ENCODE peak calls at places on chromosomes 11 and 22, in five cellular contexts. O is PC-9, P is PC-3, X is MM.1S, G is GM23248. F is an unnamed sample.

GRCh38 chr11:107018902-107019493 is 722 bp upstream of the GUCY1A2 start:
- DNase-seq in P (peak; percentile 75), O (no peak), G (peak; percentile 89), X (no peak), F (peak; percentile 93)

GRCh38 chr22:28894320-28894719 is 10.9 kb downstream of the ZNRF3 start:
- DNase-seq in O (peak; percentile 47), G (no peak), P (peak; percentile 39), X (no peak), F (no peak)

GRCh38 chr22:46970411-46971123 is 208.1 kb downstream of the TBC1D22A start:
- DNase-seq in G (no peak), O (no peak), P (no peak), X (no peak), F (no peak)

GRCh38 chr22:32987081-32987631 is 71.0 kb downstream of the SYN3 start:
- DNase-seq in X (no peak), G (peak; percentile 37), O (peak; percentile 52), P (no peak), F (peak; percentile 90)

GRCh38 chr22:31122532-31123291 is at the start of gene INPP5J:
- DNase-seq in X (no peak), G (peak; percentile 68), P (peak; percentile 44), O (peak; percentile 34), F (peak; percentile 58)

GRCh38 chr11:129283141-129283540 is 91.0 kb upstream of the ARHGAP32 start:
- DNase-seq in G (no peak), X (no peak), O (peak; percentile 80), P (peak; percentile 90), F (no peak)

GRCh38 chr11:45754746-45755145 is 50.2 kb upstream of the SLC35C1 start:
- DNase-seq in G (no peak), O (no peak), X (no peak), P (no peak), F (no peak)

GRCh38 chr22:22865311-22866072 is 22.1 kb upstream of the IGLL5 start:
- DNase-seq in P (no peak), G (no peak), O (no peak), X (peak; percentile 92), F (no peak)

GRCh38 chr22:27123880-27124279 is 466.5 kb downstream of the MIAT start:
- DNase-seq in O (no peak), X (no peak), P (no peak), G (no peak), F (no peak)

GRCh38 chr11:97140885-97141494 is 751.2 kb downstream of the JRKL start:
- DNase-seq in X (peak; percentile 39), P (peak; percentile 43), O (no peak), G (peak; percentile 42), F (peak; percentile 38)

GRCh38 chr11:1619449-1619848 is 2.5 kb downstream of the KRTAP5-4 start:
- DNase-seq in O (no peak), G (peak; percentile 34), X (no peak), P (no peak), F (no peak)
- H3K4me2 ChIP-seq in O (no peak overlapping the region), G (no peak overlapping the region), X (no peak overlapping the region), P (no peak overlapping the region), F (no peak overlapping the region)

GRCh38 chr11:33701831-33702230 is 1.2 kb upstream of the C11orf91 start:
- DNase-seq in G (peak; percentile 93), O (peak; percentile 46), P (peak; percentile 86), X (no peak), F (no peak)
- H3F3A ChIP-seq in G (peaks cover 59% of the 10 kb centered on the region), O (peaks cover 47% of the 10 kb centered on the region), P (peaks cover 15% of the 10 kb centered on the region), X (peaks cover 23% of the 10 kb centered on the region), F (no peaks in the 10 kb centered on the region)

GRCh38 chr11:130849215-130849568 is 67.1 kb downstream of the SNX19 start:
- DNase-seq in G (peak; percentile 95), X (no peak), P (peak; percentile 83), O (no peak), F (no peak)

GRCh38 chr11:130850185-130850944 is 65.9 kb downstream of the SNX19 start:
- DNase-seq in P (peak; percentile 55), X (no peak), G (no peak), O (no peak), F (no peak)

GRCh38 chr11:130847517-130847916 is 68.8 kb downstream of the SNX19 start:
- DNase-seq in G (peak; percentile 95), X (peak; percentile 90), O (peak; percentile 83), P (peak; percentile 99), F (no peak)

GRCh38 chr11:130848361-130849214 is 67.7 kb downstream of the SNX19 start:
- DNase-seq in X (peak; percentile 83), P (no peak), O (no peak), G (no peak), F (no peak)

GRCh38 chr11:130846606-130847005 is 69.7 kb downstream of the SNX19 start:
- DNase-seq in G (peak; percentile 64), X (peak; percentile 79), O (no peak), P (peak; percentile 80), F (no peak)
- H2AFZ ChIP-seq in G (peak overlapping the region; percentile 19), X (no peak overlapping the region), O (no peak overlapping the region), P (no peak overlapping the region), F (no peak overlapping the region)

GRCh38 chr11:111540114-111540920 is at the start of gene LAYN:
- DNase-seq in G (peak; percentile 89), O (no peak), X (no peak), P (no peak), F (peak; percentile 72)

GRCh38 chr11:111541209-111542061 is 915 bp downstream of the LAYN start:
- DNase-seq in P (no peak), G (peak; percentile 77), X (no peak), O (no peak), F (peak; percentile 52)

GRCh38 chr11:111542606-111543275 is 2.2 kb downstream of the LAYN start:
- DNase-seq in O (peak; percentile 8), X (no peak), G (no peak), P (no peak), F (no peak)

GRCh38 chr11:111539426-111540113 is 950 bp upstream of the LAYN start:
- DNase-seq in P (no peak), G (no peak), O (no peak), X (no peak), F (no peak)

DNA sequence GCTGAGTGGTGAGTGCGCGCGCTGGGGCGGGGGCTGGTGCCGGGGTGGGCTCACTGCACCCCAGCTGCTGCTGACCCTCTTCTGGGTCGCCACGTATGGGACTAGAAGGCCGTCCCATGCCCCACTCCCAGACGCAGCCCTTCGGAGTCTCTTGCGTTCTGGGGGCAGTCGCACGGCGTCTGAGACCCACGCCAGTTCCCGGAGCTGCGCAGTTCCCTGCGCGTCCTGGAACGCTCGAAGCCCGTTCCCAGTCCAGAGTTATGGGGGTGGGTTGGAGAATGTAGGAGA is 345 bp downstream of the LAYN start:
- DNase-seq in O (no peak), X (no peak), G (no peak), P (no peak), F (no peak)
- H3K4me2 ChIP-seq in O (peak overlapping the region; percentile 81), X (peak overlapping the region; percentile 5), G (peak overlapping the region; percentile 98), P (no peak overlapping the region), F (peak overlapping the region; percentile 84)

GRCh38 chr22:39528681-39529486 is 3.7 kb downstream of the RPS19BP1 start:
- DNase-seq in G (peak; percentile 95), O (peak; percentile 87), P (peak; percentile 86), X (peak; percentile 96), F (peak; percentile 95)

GRCh38 chr22:39530692-39531331 is 1.7 kb downstream of the RPS19BP1 start:
- DNase-seq in G (peak; percentile 68), X (peak; percentile 60), P (peak; percentile 57), O (peak; percentile 65), F (peak; percentile 53)

GRCh38 chr22:39530136-39530535 is 2.4 kb downstream of the RPS19BP1 start:
- DNase-seq in P (no peak), G (no peak), O (no peak), X (no peak), F (no peak)

GRCh38 chr22:39528080-39528661 is 4.4 kb downstream of the RPS19BP1 start:
- DNase-seq in P (no peak), G (no peak), X (no peak), O (no peak), F (no peak)

DNA sequence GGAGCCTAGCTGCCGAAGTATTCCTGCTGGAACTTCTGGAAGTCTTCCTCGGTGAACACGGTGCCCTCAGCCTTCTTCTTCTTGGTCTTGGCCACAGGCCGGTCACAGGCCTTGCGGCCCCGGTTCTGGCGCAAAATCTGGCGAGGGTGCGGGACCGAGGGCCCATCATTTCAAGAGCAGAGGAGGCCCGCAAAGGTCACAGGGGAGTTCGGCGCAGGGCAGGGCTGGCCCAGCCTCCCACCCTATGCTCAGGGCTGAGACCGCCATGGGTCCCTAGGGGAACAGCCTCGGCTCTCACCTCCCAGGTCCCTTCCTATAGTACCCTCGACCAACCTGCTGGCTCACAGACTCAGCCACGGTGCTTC is 3.1 kb downstream of the RPS19BP1 start:
- DNase-seq in P (no peak), G (no peak), X (no peak), O (no peak), F (no peak)
- H3F3A ChIP-seq in P (no peaks in the 10 kb centered on the region), G (peaks cover 22% of the 10 kb centered on the region), X (peaks cover 64% of the 10 kb centered on the region), O (peaks cover 81% of the 10 kb centered on the region), F (peaks cover 77% of the 10 kb centered on the region)

DNA sequence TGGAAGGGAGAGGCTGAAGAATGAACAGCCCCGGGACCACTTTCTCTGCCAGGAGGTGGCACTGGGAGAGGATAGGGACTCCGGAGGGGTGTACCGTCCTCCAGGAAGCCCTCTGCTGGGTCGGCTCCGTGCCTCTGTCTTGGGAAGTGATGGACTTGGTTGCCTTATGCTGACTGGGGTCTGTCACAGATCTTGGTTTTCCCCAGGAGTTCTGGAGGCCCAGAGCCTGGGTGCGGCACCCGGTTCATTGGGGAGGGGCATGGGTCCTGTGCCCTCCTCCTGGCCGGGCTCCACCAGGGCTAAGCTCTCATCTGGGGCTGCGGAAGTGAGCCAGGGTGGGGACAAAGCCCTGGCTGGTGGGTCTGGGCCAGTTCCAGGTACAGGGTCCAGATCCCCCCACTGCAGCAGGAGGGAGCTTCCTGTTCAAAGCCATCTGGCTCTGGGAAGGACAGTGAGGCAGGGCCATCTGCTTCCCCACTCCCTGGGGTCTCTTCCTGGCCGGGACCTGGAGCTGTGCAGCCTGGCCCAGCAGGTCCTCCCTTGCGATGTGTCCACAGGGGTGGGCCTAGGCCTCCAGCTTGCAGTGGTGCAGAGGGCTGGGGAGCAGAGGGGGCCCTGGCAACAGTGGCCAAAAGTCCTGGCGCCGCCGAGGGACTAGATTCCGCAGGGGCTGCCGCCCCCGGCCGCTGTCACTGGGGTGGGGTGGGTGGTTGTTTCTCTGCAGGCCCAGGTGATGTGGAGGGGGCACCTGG is 1.1 kb upstream of the AP2A2 start:
- DNase-seq in P (no peak), X (no peak), G (no peak), O (no peak), F (no peak)
- H2AFZ ChIP-seq in P (no peak overlapping the region), X (no peak overlapping the region), G (peak overlapping the region; percentile 71), O (no peak overlapping the region), F (no peak overlapping the region)

GRCh38 chr11:122100222-122101080 is 15.6 kb downstream of the BLID start:
- DNase-seq in O (no peak), P (no peak), G (peak; percentile 85), X (no peak), F (peak; percentile 74)
- H3K4me2 ChIP-seq in O (no peak overlapping the region), P (peak overlapping the region; percentile 14), G (peak overlapping the region; percentile 100), X (no peak overlapping the region), F (peak overlapping the region; percentile 89)

DNA sequence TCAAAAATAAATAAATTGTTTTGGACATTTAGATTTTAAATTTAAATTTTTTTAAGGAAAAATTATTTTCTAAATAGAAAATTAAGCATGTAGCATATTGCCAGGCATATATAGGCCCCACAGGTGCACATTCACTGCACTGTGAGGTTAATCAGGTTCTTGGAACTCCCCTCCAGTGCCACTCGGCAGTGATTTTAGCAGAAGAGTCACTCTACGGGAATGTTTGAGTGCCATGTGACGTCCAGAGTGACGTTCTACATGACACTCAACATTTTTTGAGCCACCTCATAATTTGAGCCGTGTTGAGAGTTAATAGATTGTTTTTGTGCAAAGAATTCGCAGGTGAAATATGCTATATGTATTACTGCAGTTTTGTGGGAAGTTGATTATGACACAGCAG is 77.4 kb downstream of the SWAP70 start:
- DNase-seq in G (no peak), X (no peak), P (no peak), O (no peak), F (no peak)
- H3F3A ChIP-seq in G (no peaks in the 10 kb centered on the region), X (peaks cover 11% of the 10 kb centered on the region), P (peaks cover 3% of the 10 kb centered on the region), O (no peaks in the 10 kb centered on the region), F (no peaks in the 10 kb centered on the region)

GRCh38 chr11:5690736-5691135 is 1.1 kb downstream of the TRIM22 start:
- DNase-seq in O (no peak), X (no peak), G (peak; percentile 72), P (no peak), F (no peak)
- H2AFZ ChIP-seq in O (no peak overlapping the region), X (no peak overlapping the region), G (peak overlapping the region; percentile 72), P (no peak overlapping the region), F (peak overlapping the region; percentile 81)